ENCODE peak calls at places on chromosome 9, in six cellular contexts. One of them, this sample, is unnamed.

GRCh38 chr9:129280236-129281231 is 102.5 kb upstream of the IER5L start:
- DNase-seq in KBM-7: no peak
- DNase-seq in CD8-positive, alpha-beta memory T cell: no peak
- DNase-seq in NAMALWA: peak
- DNase-seq in lower leg skin: peak
- DNase-seq in endodermal cell: peak
- DNase-seq in this sample: no peak

GRCh38 chr9:2477755-2478154 is 143.8 kb upstream of the VLDLR start:
- DNase-seq in endodermal cell: no peak
- DNase-seq in NAMALWA: no peak
- DNase-seq in CD8-positive, alpha-beta memory T cell: no peak
- DNase-seq in lower leg skin: no peak
- DNase-seq in KBM-7: no peak
- DNase-seq in this sample: no peak

GRCh38 chr9:85617271-85617670 is 124.5 kb downstream of the AGTPBP1 start:
- DNase-seq in CD8-positive, alpha-beta memory T cell: no peak
- DNase-seq in KBM-7: no peak
- DNase-seq in NAMALWA: no peak
- DNase-seq in endodermal cell: no peak
- DNase-seq in lower leg skin: no peak
- DNase-seq in this sample: no peak

GRCh38 chr9:98962181-98962560 is 18.5 kb downstream of the COL15A1 start:
- DNase-seq in lower leg skin: no peak
- DNase-seq in endodermal cell: no peak
- DNase-seq in KBM-7: no peak
- DNase-seq in NAMALWA: no peak
- DNase-seq in CD8-positive, alpha-beta memory T cell: no peak
- DNase-seq in this sample: no peak

GRCh38 chr9:87872079-87872624 is 10.5 kb upstream of the SPATA31E1 start:
- DNase-seq in KBM-7: no peak
- DNase-seq in NAMALWA: no peak
- DNase-seq in endodermal cell: peak
- DNase-seq in CD8-positive, alpha-beta memory T cell: no peak
- DNase-seq in lower leg skin: no peak
- DNase-seq in this sample: no peak

GRCh38 chr9:121906074-121906520 is 187.0 kb downstream of the TTLL11 start:
- DNase-seq in KBM-7: no peak
- DNase-seq in endodermal cell: no peak
- DNase-seq in CD8-positive, alpha-beta memory T cell: no peak
- DNase-seq in lower leg skin: peak
- DNase-seq in NAMALWA: no peak
- DNase-seq in this sample: no peak

GRCh38 chr9:78130004-78130403 is 98.4 kb upstream of the GNAQ start:
- DNase-seq in CD8-positive, alpha-beta memory T cell: no peak
- DNase-seq in KBM-7: peak
- DNase-seq in endodermal cell: peak
- DNase-seq in lower leg skin: no peak
- DNase-seq in NAMALWA: peak
- DNase-seq in this sample: peak

GRCh38 chr9:18979367-18979766 is 53.6 kb downstream of the SAXO1 start:
- DNase-seq in endodermal cell: no peak
- DNase-seq in CD8-positive, alpha-beta memory T cell: no peak
- DNase-seq in lower leg skin: no peak
- DNase-seq in KBM-7: no peak
- DNase-seq in NAMALWA: no peak
- DNase-seq in this sample: no peak

GRCh38 chr9:110179734-110180133 is 28.2 kb downstream of the C9orf152 start:
- DNase-seq in KBM-7: no peak
- DNase-seq in CD8-positive, alpha-beta memory T cell: no peak
- DNase-seq in lower leg skin: no peak
- DNase-seq in endodermal cell: no peak
- DNase-seq in NAMALWA: no peak
- DNase-seq in this sample: no peak

GRCh38 chr9:133421615-133422542 is at the start of gene ADAMTS13:
- DNase-seq in lower leg skin: no peak
- DNase-seq in KBM-7: peak
- DNase-seq in endodermal cell: peak
- DNase-seq in NAMALWA: peak
- DNase-seq in CD8-positive, alpha-beta memory T cell: peak
- DNase-seq in this sample: peak

GRCh38 chr9:6552738-6553121 is 92.8 kb downstream of the GLDC start:
- DNase-seq in CD8-positive, alpha-beta memory T cell: no peak
- DNase-seq in NAMALWA: no peak
- DNase-seq in lower leg skin: no peak
- DNase-seq in endodermal cell: no peak
- DNase-seq in KBM-7: no peak
- DNase-seq in this sample: no peak

GRCh38 chr9:123637940-123638634 is 282.1 kb downstream of the CRB2 start:
- DNase-seq in endodermal cell: no peak
- DNase-seq in CD8-positive, alpha-beta memory T cell: peak
- DNase-seq in NAMALWA: peak
- DNase-seq in lower leg skin: no peak
- DNase-seq in KBM-7: peak
- DNase-seq in this sample: no peak